ENCODE peak calls at places on chromosomes 12 and 14, in six cellular contexts. One of them, this sample, is unnamed.

GRCh38 chr12:33721561-33721960 is 281.9 kb upstream of the SYT10 start:
- DNase-seq in H54: no peak
- DNase-seq in adipocyte: no peak
- DNase-seq in NCI-H1930: no peak
- DNase-seq in progenitor cell of endocrine pancreas: no peak
- DNase-seq in activated T-cell treated with anti-CD3 and anti-CD28 coated beads for 4 hours: no peak
- DNase-seq in this sample: no peak

GRCh38 chr12:40209886-40210285 is 14.9 kb upstream of the LRRK2 start:
- DNase-seq in H54: no peak
- DNase-seq in adipocyte: no peak
- DNase-seq in NCI-H1930: no peak
- DNase-seq in progenitor cell of endocrine pancreas: no peak
- DNase-seq in activated T-cell treated with anti-CD3 and anti-CD28 coated beads for 4 hours: no peak
- DNase-seq in this sample: no peak

GRCh38 chr14:71113376-71113775 is 206.1 kb downstream of the PCNX1 start:
- DNase-seq in H54: no peak
- DNase-seq in adipocyte: peak; percentile 72
- DNase-seq in NCI-H1930: no peak
- DNase-seq in progenitor cell of endocrine pancreas: no peak
- DNase-seq in activated T-cell treated with anti-CD3 and anti-CD28 coated beads for 4 hours: no peak
- DNase-seq in this sample: no peak

GRCh38 chr12:50215033-50215432 is 47.9 kb upstream of the CERS5 start:
- DNase-seq in H54: no peak
- DNase-seq in adipocyte: peak; percentile 54
- DNase-seq in NCI-H1930: no peak
- DNase-seq in progenitor cell of endocrine pancreas: no peak
- DNase-seq in activated T-cell treated with anti-CD3 and anti-CD28 coated beads for 4 hours: no peak
- DNase-seq in this sample: no peak

GRCh38 chr12:32312049-32312670 is 87.2 kb upstream of the FGD4 start:
- DNase-seq in H54: peak; percentile 20
- DNase-seq in adipocyte: peak; percentile 87
- DNase-seq in NCI-H1930: peak; percentile 62
- DNase-seq in progenitor cell of endocrine pancreas: no peak
- DNase-seq in activated T-cell treated with anti-CD3 and anti-CD28 coated beads for 4 hours: no peak
- DNase-seq in this sample: no peak

GRCh38 chr14:28690029-28690683 is 76.4 kb upstream of the FOXG1 start:
- DNase-seq in H54: no peak
- DNase-seq in adipocyte: no peak
- DNase-seq in NCI-H1930: peak; percentile 24
- DNase-seq in progenitor cell of endocrine pancreas: no peak
- DNase-seq in activated T-cell treated with anti-CD3 and anti-CD28 coated beads for 4 hours: no peak
- DNase-seq in this sample: no peak

GRCh38 chr12:7853557-7853956 is 19.2 kb downstream of the SLC2A14 start:
- DNase-seq in H54: no peak
- DNase-seq in adipocyte: no peak
- DNase-seq in NCI-H1930: no peak
- DNase-seq in progenitor cell of endocrine pancreas: no peak
- DNase-seq in activated T-cell treated with anti-CD3 and anti-CD28 coated beads for 4 hours: no peak
- DNase-seq in this sample: no peak

GRCh38 chr14:37232907-37233481 is 35.3 kb downstream of the MIPOL1 start:
- DNase-seq in H54: no peak
- DNase-seq in adipocyte: peak; percentile 84
- DNase-seq in NCI-H1930: peak; percentile 34
- DNase-seq in progenitor cell of endocrine pancreas: no peak
- DNase-seq in activated T-cell treated with anti-CD3 and anti-CD28 coated beads for 4 hours: no peak
- DNase-seq in this sample: no peak

GRCh38 chr14:71021347-71022014 is 114.2 kb downstream of the PCNX1 start:
- DNase-seq in H54: peak; percentile 4
- DNase-seq in adipocyte: peak; percentile 39
- DNase-seq in NCI-H1930: no peak
- DNase-seq in progenitor cell of endocrine pancreas: no peak
- DNase-seq in activated T-cell treated with anti-CD3 and anti-CD28 coated beads for 4 hours: no peak
- DNase-seq in this sample: no peak

GRCh38 chr12:54029529-54030441 is 1.5 kb downstream of the HOXC6 start:
- DNase-seq in H54: no peak
- DNase-seq in adipocyte: no peak
- DNase-seq in NCI-H1930: no peak
- DNase-seq in progenitor cell of endocrine pancreas: no peak
- DNase-seq in activated T-cell treated with anti-CD3 and anti-CD28 coated beads for 4 hours: no peak
- DNase-seq in this sample: peak; percentile 83

GRCh38 chr12:6957151-6957701 is 6.1 kb downstream of the PTPN6 start:
- DNase-seq in H54: no peak
- DNase-seq in adipocyte: no peak
- DNase-seq in NCI-H1930: no peak
- DNase-seq in progenitor cell of endocrine pancreas: no peak
- DNase-seq in activated T-cell treated with anti-CD3 and anti-CD28 coated beads for 4 hours: no peak
- DNase-seq in this sample: no peak

GRCh38 chr14:105087963-105088811 is 23.0 kb upstream of the GPR132 start:
- DNase-seq in H54: peak; percentile 79
- DNase-seq in adipocyte: peak; percentile 81
- DNase-seq in NCI-H1930: no peak
- DNase-seq in progenitor cell of endocrine pancreas: no peak
- DNase-seq in activated T-cell treated with anti-CD3 and anti-CD28 coated beads for 4 hours: no peak
- DNase-seq in this sample: peak; percentile 91

GRCh38 chr12:1933342-1933992 is 15.0 kb upstream of the CACNA2D4 start:
- DNase-seq in H54: no peak
- DNase-seq in adipocyte: peak; percentile 45
- DNase-seq in NCI-H1930: no peak
- DNase-seq in progenitor cell of endocrine pancreas: no peak
- DNase-seq in activated T-cell treated with anti-CD3 and anti-CD28 coated beads for 4 hours: no peak
- DNase-seq in this sample: no peak

GRCh38 chr12:57904426-57904825 is 36.9 kb upstream of the ATP23 start:
- DNase-seq in H54: no peak
- DNase-seq in adipocyte: no peak
- DNase-seq in NCI-H1930: no peak
- DNase-seq in progenitor cell of endocrine pancreas: no peak
- DNase-seq in activated T-cell treated with anti-CD3 and anti-CD28 coated beads for 4 hours: no peak
- DNase-seq in this sample: no peak

GRCh38 chr14:21748869-21749303 is 75.3 kb upstream of the OR4E1 start:
- DNase-seq in H54: peak; percentile 3
- DNase-seq in adipocyte: peak; percentile 52
- DNase-seq in NCI-H1930: peak; percentile 62
- DNase-seq in progenitor cell of endocrine pancreas: peak; percentile 19
- DNase-seq in activated T-cell treated with anti-CD3 and anti-CD28 coated beads for 4 hours: peak; percentile 38
- DNase-seq in this sample: peak; percentile 26

GRCh38 chr12:50537538-50537919 is 32.7 kb downstream of the DIP2B start:
- DNase-seq in H54: peak; percentile 63
- DNase-seq in adipocyte: no peak
- DNase-seq in NCI-H1930: no peak
- DNase-seq in progenitor cell of endocrine pancreas: no peak
- DNase-seq in activated T-cell treated with anti-CD3 and anti-CD28 coated beads for 4 hours: no peak
- DNase-seq in this sample: no peak

GRCh38 chr14:50039734-50040400 is 76.5 kb downstream of the VCPKMT start:
- DNase-seq in H54: no peak
- DNase-seq in adipocyte: no peak
- DNase-seq in NCI-H1930: no peak
- DNase-seq in progenitor cell of endocrine pancreas: no peak
- DNase-seq in activated T-cell treated with anti-CD3 and anti-CD28 coated beads for 4 hours: no peak
- DNase-seq in this sample: peak; percentile 78

GRCh38 chr12:109951751-109952150 is 44.4 kb downstream of the GIT2 start:
- DNase-seq in H54: peak; percentile 74
- DNase-seq in adipocyte: peak; percentile 44
- DNase-seq in NCI-H1930: no peak
- DNase-seq in progenitor cell of endocrine pancreas: no peak
- DNase-seq in activated T-cell treated with anti-CD3 and anti-CD28 coated beads for 4 hours: no peak
- DNase-seq in this sample: no peak

GRCh38 chr14:104317500-104317805 is 179.1 kb downstream of the KIF26A start:
- DNase-seq in H54: no peak
- DNase-seq in adipocyte: no peak
- DNase-seq in NCI-H1930: no peak
- DNase-seq in progenitor cell of endocrine pancreas: no peak
- DNase-seq in activated T-cell treated with anti-CD3 and anti-CD28 coated beads for 4 hours: no peak
- DNase-seq in this sample: no peak

GRCh38 chr12:105228494-105228893 is 7.5 kb downstream of the APPL2 start:
- DNase-seq in H54: no peak
- DNase-seq in adipocyte: peak; percentile 80
- DNase-seq in NCI-H1930: no peak
- DNase-seq in progenitor cell of endocrine pancreas: no peak
- DNase-seq in activated T-cell treated with anti-CD3 and anti-CD28 coated beads for 4 hours: no peak
- DNase-seq in this sample: no peak

GRCh38 chr12:131583085-131583712 is 127.7 kb upstream of the SFSWAP start:
- DNase-seq in H54: no peak
- DNase-seq in adipocyte: no peak
- DNase-seq in NCI-H1930: no peak
- DNase-seq in progenitor cell of endocrine pancreas: no peak
- DNase-seq in activated T-cell treated with anti-CD3 and anti-CD28 coated beads for 4 hours: no peak
- DNase-seq in this sample: no peak

GRCh38 chr14:94650806-94651805 is 38.9 kb downstream of the SERPINA3 start:
- DNase-seq in H54: no peak
- DNase-seq in adipocyte: no peak
- DNase-seq in NCI-H1930: no peak
- DNase-seq in progenitor cell of endocrine pancreas: no peak
- DNase-seq in activated T-cell treated with anti-CD3 and anti-CD28 coated beads for 4 hours: no peak
- DNase-seq in this sample: no peak

GRCh38 chr14:69263364-69263763 is 3.4 kb downstream of the GALNT16 start:
- DNase-seq in H54: peak; percentile 90
- DNase-seq in adipocyte: peak; percentile 98
- DNase-seq in NCI-H1930: peak; percentile 6
- DNase-seq in progenitor cell of endocrine pancreas: no peak
- DNase-seq in activated T-cell treated with anti-CD3 and anti-CD28 coated beads for 4 hours: no peak
- DNase-seq in this sample: no peak

GRCh38 chr14:78319826-78320635 is 149.9 kb downstream of the NRXN3 start:
- DNase-seq in H54: no peak
- DNase-seq in adipocyte: no peak
- DNase-seq in NCI-H1930: peak; percentile 91
- DNase-seq in progenitor cell of endocrine pancreas: no peak
- DNase-seq in activated T-cell treated with anti-CD3 and anti-CD28 coated beads for 4 hours: no peak
- DNase-seq in this sample: no peak

GRCh38 chr12:6307521-6307920 is 3.0 kb upstream of the PLEKHG6 start:
- DNase-seq in H54: no peak
- DNase-seq in adipocyte: no peak
- DNase-seq in NCI-H1930: no peak
- DNase-seq in progenitor cell of endocrine pancreas: no peak
- DNase-seq in activated T-cell treated with anti-CD3 and anti-CD28 coated beads for 4 hours: no peak
- DNase-seq in this sample: peak; percentile 57

GRCh38 chr12:24045816-24046257 is 96.4 kb upstream of the SOX5 start:
- DNase-seq in H54: no peak
- DNase-seq in adipocyte: no peak
- DNase-seq in NCI-H1930: no peak
- DNase-seq in progenitor cell of endocrine pancreas: no peak
- DNase-seq in activated T-cell treated with anti-CD3 and anti-CD28 coated beads for 4 hours: no peak
- DNase-seq in this sample: no peak

GRCh38 chr14:50917449-50917848 is 26.8 kb downstream of the PYGL start:
- DNase-seq in H54: no peak
- DNase-seq in adipocyte: no peak
- DNase-seq in NCI-H1930: no peak
- DNase-seq in progenitor cell of endocrine pancreas: no peak
- DNase-seq in activated T-cell treated with anti-CD3 and anti-CD28 coated beads for 4 hours: no peak
- DNase-seq in this sample: no peak

This sample was measured in upper lobe of left lung.